ENCODE peak calls at places on chromosomes 2 and 18, in ten cellular contexts. One of them, this sample, is unnamed.

GRCh38 chr18:10259934-10260333 is 194.5 kb upstream of the APCDD1 start:
- DNase-seq in psoas muscle: no peak
- DNase-seq in osteoblast: no peak
- DNase-seq in transverse colon: no peak
- DNase-seq in pancreas: no peak
- DNase-seq in Peyer's patch: no peak
- DNase-seq in CD4-positive, CD25-positive, alpha-beta regulatory T cell: no peak
- DNase-seq in NT2/D1: no peak
- DNase-seq in CD8-positive, alpha-beta T cell: no peak
- DNase-seq in PC-9: no peak
- DNase-seq in this sample: no peak

GRCh38 chr2:231041061-231041689 is 3.9 kb downstream of the C2orf72 start:
- DNase-seq in psoas muscle: no peak
- DNase-seq in osteoblast: no peak
- DNase-seq in transverse colon: no peak
- DNase-seq in pancreas: no peak
- DNase-seq in Peyer's patch: no peak
- DNase-seq in CD4-positive, CD25-positive, alpha-beta regulatory T cell: no peak
- DNase-seq in NT2/D1: no peak
- DNase-seq in CD8-positive, alpha-beta T cell: no peak
- DNase-seq in PC-9: no peak
- DNase-seq in this sample: no peak

GRCh38 chr2:238158807-238159539 is at the start of gene ERFE:
- DNase-seq in psoas muscle: peak; percentile 77
- DNase-seq in osteoblast: peak; percentile 98
- DNase-seq in transverse colon: peak; percentile 47
- DNase-seq in pancreas: no peak
- DNase-seq in Peyer's patch: peak; percentile 32
- DNase-seq in CD4-positive, CD25-positive, alpha-beta regulatory T cell: peak; percentile 32
- DNase-seq in NT2/D1: peak; percentile 50
- DNase-seq in CD8-positive, alpha-beta T cell: peak; percentile 35
- DNase-seq in PC-9: no peak
- DNase-seq in this sample: no peak

GRCh38 chr18:32919799-32920198 is 147.0 kb upstream of the KLHL14 start:
- DNase-seq in psoas muscle: no peak
- DNase-seq in osteoblast: no peak
- DNase-seq in transverse colon: peak; percentile 8
- DNase-seq in pancreas: no peak
- DNase-seq in Peyer's patch: peak; percentile 76
- DNase-seq in CD4-positive, CD25-positive, alpha-beta regulatory T cell: no peak
- DNase-seq in NT2/D1: peak; percentile 30
- DNase-seq in CD8-positive, alpha-beta T cell: no peak
- DNase-seq in PC-9: no peak
- DNase-seq in this sample: no peak

GRCh38 chr18:8798996-8799395 is 93.6 kb downstream of the MTCL1 start:
- DNase-seq in psoas muscle: no peak
- DNase-seq in osteoblast: peak; percentile 35
- DNase-seq in transverse colon: peak; percentile 65
- DNase-seq in pancreas: no peak
- DNase-seq in Peyer's patch: no peak
- DNase-seq in CD4-positive, CD25-positive, alpha-beta regulatory T cell: no peak
- DNase-seq in NT2/D1: no peak
- DNase-seq in CD8-positive, alpha-beta T cell: no peak
- DNase-seq in PC-9: no peak
- DNase-seq in this sample: no peak

GRCh38 chr2:26591619-26592505 is 49.3 kb downstream of the CIB4 start:
- DNase-seq in psoas muscle: peak; percentile 14
- DNase-seq in osteoblast: no peak
- DNase-seq in transverse colon: no peak
- DNase-seq in pancreas: no peak
- DNase-seq in Peyer's patch: no peak
- DNase-seq in CD4-positive, CD25-positive, alpha-beta regulatory T cell: no peak
- DNase-seq in NT2/D1: no peak
- DNase-seq in CD8-positive, alpha-beta T cell: no peak
- DNase-seq in PC-9: no peak
- DNase-seq in this sample: no peak

GRCh38 chr18:65409266-65409665 is 341.5 kb upstream of the CDH7 start:
- DNase-seq in psoas muscle: no peak
- DNase-seq in osteoblast: no peak
- DNase-seq in transverse colon: no peak
- DNase-seq in pancreas: no peak
- DNase-seq in Peyer's patch: no peak
- DNase-seq in CD4-positive, CD25-positive, alpha-beta regulatory T cell: no peak
- DNase-seq in NT2/D1: no peak
- DNase-seq in CD8-positive, alpha-beta T cell: no peak
- DNase-seq in PC-9: no peak
- DNase-seq in this sample: no peak

GRCh38 chr2:235573331-235574221 is 79.7 kb downstream of the AGAP1 start:
- DNase-seq in psoas muscle: no peak
- DNase-seq in osteoblast: no peak
- DNase-seq in transverse colon: no peak
- DNase-seq in pancreas: peak; percentile 42
- DNase-seq in Peyer's patch: no peak
- DNase-seq in CD4-positive, CD25-positive, alpha-beta regulatory T cell: no peak
- DNase-seq in NT2/D1: no peak
- DNase-seq in CD8-positive, alpha-beta T cell: no peak
- DNase-seq in PC-9: no peak
- DNase-seq in this sample: no peak

GRCh38 chr2:71455011-71455740 is 1.8 kb downstream of the DYSF start:
- DNase-seq in psoas muscle: no peak
- DNase-seq in osteoblast: no peak
- DNase-seq in transverse colon: no peak
- DNase-seq in pancreas: no peak
- DNase-seq in Peyer's patch: no peak
- DNase-seq in CD4-positive, CD25-positive, alpha-beta regulatory T cell: no peak
- DNase-seq in NT2/D1: peak; percentile 18
- DNase-seq in CD8-positive, alpha-beta T cell: no peak
- DNase-seq in PC-9: no peak
- DNase-seq in this sample: peak; percentile 53

GRCh38 chr2:71457123-71457958 is 4.0 kb downstream of the DYSF start:
- DNase-seq in psoas muscle: no peak
- DNase-seq in osteoblast: no peak
- DNase-seq in transverse colon: no peak
- DNase-seq in pancreas: no peak
- DNase-seq in Peyer's patch: no peak
- DNase-seq in CD4-positive, CD25-positive, alpha-beta regulatory T cell: no peak
- DNase-seq in NT2/D1: no peak
- DNase-seq in CD8-positive, alpha-beta T cell: no peak
- DNase-seq in PC-9: no peak
- DNase-seq in this sample: no peak

GRCh38 chr2:71456617-71457016 is 3.3 kb downstream of the DYSF start:
- DNase-seq in psoas muscle: no peak
- DNase-seq in osteoblast: no peak
- DNase-seq in transverse colon: no peak
- DNase-seq in pancreas: no peak
- DNase-seq in Peyer's patch: no peak
- DNase-seq in CD4-positive, CD25-positive, alpha-beta regulatory T cell: no peak
- DNase-seq in NT2/D1: no peak
- DNase-seq in CD8-positive, alpha-beta T cell: no peak
- DNase-seq in PC-9: no peak
- DNase-seq in this sample: no peak

GRCh38 chr2:71454221-71455010 is 1.1 kb downstream of the DYSF start:
- DNase-seq in psoas muscle: peak; percentile 91
- DNase-seq in osteoblast: no peak
- DNase-seq in transverse colon: no peak
- DNase-seq in pancreas: no peak
- DNase-seq in Peyer's patch: no peak
- DNase-seq in CD4-positive, CD25-positive, alpha-beta regulatory T cell: no peak
- DNase-seq in NT2/D1: no peak
- DNase-seq in CD8-positive, alpha-beta T cell: no peak
- DNase-seq in PC-9: no peak
- DNase-seq in this sample: peak; percentile 71

GRCh38 chr2:71455741-71456569 is 2.6 kb downstream of the DYSF start:
- DNase-seq in psoas muscle: no peak
- DNase-seq in osteoblast: no peak
- DNase-seq in transverse colon: no peak
- DNase-seq in pancreas: no peak
- DNase-seq in Peyer's patch: no peak
- DNase-seq in CD4-positive, CD25-positive, alpha-beta regulatory T cell: no peak
- DNase-seq in NT2/D1: peak; percentile 86
- DNase-seq in CD8-positive, alpha-beta T cell: no peak
- DNase-seq in PC-9: no peak
- DNase-seq in this sample: peak; percentile 64
- H3K4me1 ChIP-seq in psoas muscle: peaks cover 82% of the 10 kb centered on the region
- H3K4me1 ChIP-seq in osteoblast: peaks cover 16% of the 10 kb centered on the region
- H3K4me1 ChIP-seq in transverse colon: peaks cover 42% of the 10 kb centered on the region
- H3K4me1 ChIP-seq in pancreas: no peaks in the 10 kb centered on the region
- H3K4me1 ChIP-seq in Peyer's patch: no peaks in the 10 kb centered on the region
- H3K4me1 ChIP-seq in CD4-positive, CD25-positive, alpha-beta regulatory T cell: peaks cover 21% of the 10 kb centered on the region
- H3K4me1 ChIP-seq in NT2/D1: peaks cover 13% of the 10 kb centered on the region
- H3K4me1 ChIP-seq in CD8-positive, alpha-beta T cell: peaks cover 27% of the 10 kb centered on the region
- H3K4me1 ChIP-seq in PC-9: peaks cover 92% of the 10 kb centered on the region
- H3K4me1 ChIP-seq in this sample: peaks cover 12% of the 10 kb centered on the region

GRCh38 chr2:100945930-100946607 is 56.0 kb upstream of the RPL31 start:
- DNase-seq in psoas muscle: no peak
- DNase-seq in osteoblast: no peak
- DNase-seq in transverse colon: no peak
- DNase-seq in pancreas: peak; percentile 79
- DNase-seq in Peyer's patch: no peak
- DNase-seq in CD4-positive, CD25-positive, alpha-beta regulatory T cell: no peak
- DNase-seq in NT2/D1: no peak
- DNase-seq in CD8-positive, alpha-beta T cell: no peak
- DNase-seq in PC-9: no peak
- DNase-seq in this sample: no peak

GRCh38 chr2:100945433-100945740 is 56.7 kb upstream of the RPL31 start:
- DNase-seq in psoas muscle: no peak
- DNase-seq in osteoblast: peak; percentile 52
- DNase-seq in transverse colon: no peak
- DNase-seq in pancreas: no peak
- DNase-seq in Peyer's patch: no peak
- DNase-seq in CD4-positive, CD25-positive, alpha-beta regulatory T cell: no peak
- DNase-seq in NT2/D1: no peak
- DNase-seq in CD8-positive, alpha-beta T cell: no peak
- DNase-seq in PC-9: no peak
- DNase-seq in this sample: no peak

GRCh38 chr2:100952512-100952911 is 49.6 kb upstream of the RPL31 start:
- DNase-seq in psoas muscle: no peak
- DNase-seq in osteoblast: no peak
- DNase-seq in transverse colon: no peak
- DNase-seq in pancreas: no peak
- DNase-seq in Peyer's patch: no peak
- DNase-seq in CD4-positive, CD25-positive, alpha-beta regulatory T cell: no peak
- DNase-seq in NT2/D1: no peak
- DNase-seq in CD8-positive, alpha-beta T cell: no peak
- DNase-seq in PC-9: no peak
- DNase-seq in this sample: no peak

GRCh38 chr2:100948965-100949364 is 53.1 kb upstream of the RPL31 start:
- DNase-seq in psoas muscle: no peak
- DNase-seq in osteoblast: no peak
- DNase-seq in transverse colon: no peak
- DNase-seq in pancreas: no peak
- DNase-seq in Peyer's patch: no peak
- DNase-seq in CD4-positive, CD25-positive, alpha-beta regulatory T cell: no peak
- DNase-seq in NT2/D1: no peak
- DNase-seq in CD8-positive, alpha-beta T cell: no peak
- DNase-seq in PC-9: no peak
- DNase-seq in this sample: no peak

DNA sequence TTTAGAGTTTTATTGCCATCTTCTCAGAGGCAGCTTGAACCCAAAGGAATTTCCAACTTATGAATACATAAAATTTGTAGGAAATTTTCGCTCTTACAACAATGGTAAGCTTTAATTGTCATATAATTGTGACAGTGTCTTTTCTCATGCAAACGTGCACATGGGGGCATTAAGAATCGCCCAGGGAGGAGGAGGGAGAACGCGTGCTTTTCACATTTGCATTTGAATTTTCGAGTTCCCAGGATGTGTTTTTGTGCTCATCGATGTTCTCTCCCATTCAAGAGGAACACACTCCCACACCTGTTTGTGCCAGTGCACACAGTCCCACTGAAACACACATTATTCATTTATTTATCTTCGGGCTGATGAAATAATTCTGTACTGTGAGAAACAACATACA is 52.7 kb upstream of the RPL31 start:
- DNase-seq in psoas muscle: no peak
- DNase-seq in osteoblast: no peak
- DNase-seq in transverse colon: no peak
- DNase-seq in pancreas: no peak
- DNase-seq in Peyer's patch: no peak
- DNase-seq in CD4-positive, CD25-positive, alpha-beta regulatory T cell: no peak
- DNase-seq in NT2/D1: no peak
- DNase-seq in CD8-positive, alpha-beta T cell: no peak
- DNase-seq in PC-9: no peak
- DNase-seq in this sample: no peak
- H3K4me3 ChIP-seq in psoas muscle: no peak overlapping the region
- H3K4me3 ChIP-seq in osteoblast: no peak overlapping the region
- H3K4me3 ChIP-seq in transverse colon: no peak overlapping the region
- H3K4me3 ChIP-seq in pancreas: no peak overlapping the region
- H3K4me3 ChIP-seq in Peyer's patch: no peak overlapping the region
- H3K4me3 ChIP-seq in CD4-positive, CD25-positive, alpha-beta regulatory T cell: no peak overlapping the region
- H3K4me3 ChIP-seq in NT2/D1: no peak overlapping the region
- H3K4me3 ChIP-seq in CD8-positive, alpha-beta T cell: no peak overlapping the region
- H3K4me3 ChIP-seq in PC-9: no peak overlapping the region
- H3K4me3 ChIP-seq in this sample: no peak overlapping the region

DNA sequence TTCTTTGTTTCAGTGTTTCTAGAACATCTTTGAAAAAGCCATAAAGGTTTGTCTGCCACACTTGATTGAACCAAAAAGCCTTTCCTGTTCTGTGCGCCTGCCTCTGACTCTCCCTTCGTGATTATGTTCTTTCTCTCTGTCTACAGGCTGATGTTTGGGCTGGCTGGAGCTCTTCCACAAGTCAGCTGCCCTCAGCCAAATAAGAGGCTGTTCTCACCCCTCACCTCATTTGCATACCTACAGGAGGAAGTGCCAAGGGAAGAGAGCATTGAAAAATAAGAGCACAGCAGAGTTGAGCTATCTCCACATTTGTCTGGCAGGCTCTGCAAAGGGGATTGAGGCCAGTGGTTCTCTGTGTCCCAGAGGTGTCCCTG is 15.8 kb downstream of the INPP5D start:
- DNase-seq in psoas muscle: no peak
- DNase-seq in osteoblast: no peak
- DNase-seq in transverse colon: peak; percentile 47
- DNase-seq in pancreas: no peak
- DNase-seq in Peyer's patch: peak; percentile 80
- DNase-seq in CD4-positive, CD25-positive, alpha-beta regulatory T cell: peak; percentile 56
- DNase-seq in NT2/D1: no peak
- DNase-seq in CD8-positive, alpha-beta T cell: no peak
- DNase-seq in PC-9: no peak
- DNase-seq in this sample: no peak
- H3K4me1 ChIP-seq in psoas muscle: no peaks in the 10 kb centered on the region
- H3K4me1 ChIP-seq in osteoblast: no peaks in the 10 kb centered on the region
- H3K4me1 ChIP-seq in transverse colon: peaks cover 9% of the 10 kb centered on the region
- H3K4me1 ChIP-seq in pancreas: no peaks in the 10 kb centered on the region
- H3K4me1 ChIP-seq in Peyer's patch: peaks cover 59% of the 10 kb centered on the region
- H3K4me1 ChIP-seq in CD4-positive, CD25-positive, alpha-beta regulatory T cell: peaks cover 81% of the 10 kb centered on the region
- H3K4me1 ChIP-seq in NT2/D1: peaks cover 8% of the 10 kb centered on the region
- H3K4me1 ChIP-seq in CD8-positive, alpha-beta T cell: peaks cover 79% of the 10 kb centered on the region
- H3K4me1 ChIP-seq in PC-9: peaks cover 22% of the 10 kb centered on the region
- H3K4me1 ChIP-seq in this sample: no peaks in the 10 kb centered on the region

DNA sequence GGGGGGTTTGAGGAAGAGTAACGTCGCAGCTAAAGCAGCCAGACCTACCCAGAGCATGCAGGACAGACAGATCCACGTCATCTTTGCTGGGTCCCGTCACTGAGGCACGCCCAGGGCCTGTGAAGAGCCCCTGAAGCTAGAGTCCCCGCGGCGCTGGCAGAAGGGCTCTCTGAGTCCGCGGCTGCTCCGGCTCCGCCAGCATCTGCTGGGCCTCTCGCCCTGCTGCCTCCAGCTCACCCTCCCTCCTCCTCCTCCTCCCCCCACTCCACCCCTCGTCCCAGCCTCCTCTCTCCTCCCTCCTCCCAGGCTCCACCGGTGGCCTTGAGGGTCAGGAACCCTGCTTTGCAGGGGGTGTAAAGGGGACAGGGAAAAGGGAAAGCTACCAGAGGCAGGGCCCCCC is at the start of gene TNS1:
- DNase-seq in psoas muscle: peak; percentile 80
- DNase-seq in osteoblast: peak; percentile 70
- DNase-seq in transverse colon: no peak
- DNase-seq in pancreas: peak; percentile 70
- DNase-seq in Peyer's patch: no peak
- DNase-seq in CD4-positive, CD25-positive, alpha-beta regulatory T cell: no peak
- DNase-seq in NT2/D1: no peak
- DNase-seq in CD8-positive, alpha-beta T cell: no peak
- DNase-seq in PC-9: no peak
- DNase-seq in this sample: no peak
- H3K4me3 ChIP-seq in psoas muscle: peak within 1 kb of the TSS; percentile 43
- H3K4me3 ChIP-seq in osteoblast: peak within 1 kb of the TSS; percentile 66
- H3K4me3 ChIP-seq in transverse colon: peak within 1 kb of the TSS; percentile 19
- H3K4me3 ChIP-seq in pancreas: peak within 1 kb of the TSS; percentile 62
- H3K4me3 ChIP-seq in Peyer's patch: peak within 1 kb of the TSS; percentile 20
- H3K4me3 ChIP-seq in CD4-positive, CD25-positive, alpha-beta regulatory T cell: no peak within 1 kb of the TSS
- H3K4me3 ChIP-seq in NT2/D1: no peak within 1 kb of the TSS
- H3K4me3 ChIP-seq in CD8-positive, alpha-beta T cell: no peak within 1 kb of the TSS
- H3K4me3 ChIP-seq in PC-9: no peak within 1 kb of the TSS
- H3K4me3 ChIP-seq in this sample: peak within 1 kb of the TSS; percentile 57

This sample was measured in ascending aorta.